ENCODE peak calls at places on chromosomes 7 and 10, in nine cellular contexts. One of them, this sample, is unnamed.

GRCh38 chr10:42932735-42933453 is 144.0 kb upstream of the RET start:
- DNase-seq in A549: no peak
- DNase-seq in HepG2: no peak
- DNase-seq in sigmoid colon: no peak
- DNase-seq in NB4: no peak
- DNase-seq in prostate gland: no peak
- DNase-seq in Peyer's patch: no peak
- DNase-seq in IMR-90: no peak
- DNase-seq in esophagus squamous epithelium: no peak
- DNase-seq in this sample: peak; percentile 84

GRCh38 chr10:97378933-97379921 is 21.9 kb downstream of the RRP12 start:
- DNase-seq in Peyer's patch: no peak
- DNase-seq in sigmoid colon: no peak
- DNase-seq in IMR-90: no peak
- DNase-seq in A549: no peak
- DNase-seq in NB4: no peak
- DNase-seq in prostate gland: no peak
- DNase-seq in esophagus squamous epithelium: no peak
- DNase-seq in HepG2: no peak
- DNase-seq in this sample: no peak

GRCh38 chr7:107079212-107079940 is 34.9 kb downstream of the PRKAR2B start:
- DNase-seq in Peyer's patch: no peak
- DNase-seq in esophagus squamous epithelium: no peak
- DNase-seq in sigmoid colon: no peak
- DNase-seq in NB4: no peak
- DNase-seq in prostate gland: no peak
- DNase-seq in A549: no peak
- DNase-seq in HepG2: no peak
- DNase-seq in IMR-90: no peak
- DNase-seq in this sample: no peak

GRCh38 chr7:87218941-87219544 is 489 bp downstream of the TMEM243 start:
- DNase-seq in A549: peak; percentile 42
- DNase-seq in Peyer's patch: no peak
- DNase-seq in HepG2: peak; percentile 28
- DNase-seq in esophagus squamous epithelium: no peak
- DNase-seq in prostate gland: peak; percentile 42
- DNase-seq in sigmoid colon: peak; percentile 85
- DNase-seq in NB4: peak; percentile 85
- DNase-seq in IMR-90: peak; percentile 34
- DNase-seq in this sample: peak; percentile 55

GRCh38 chr10:77084431-77085144 is 553.0 kb downstream of the KCNMA1 start:
- DNase-seq in esophagus squamous epithelium: no peak
- DNase-seq in prostate gland: no peak
- DNase-seq in HepG2: no peak
- DNase-seq in NB4: no peak
- DNase-seq in Peyer's patch: no peak
- DNase-seq in A549: no peak
- DNase-seq in sigmoid colon: peak; percentile 89
- DNase-seq in IMR-90: no peak
- DNase-seq in this sample: no peak

GRCh38 chr10:4431114-4431862 is 394.7 kb upstream of the AKR1E2 start:
- DNase-seq in IMR-90: peak; percentile 88
- DNase-seq in HepG2: peak; percentile 65
- DNase-seq in sigmoid colon: no peak
- DNase-seq in prostate gland: no peak
- DNase-seq in Peyer's patch: no peak
- DNase-seq in NB4: no peak
- DNase-seq in A549: peak; percentile 11
- DNase-seq in esophagus squamous epithelium: no peak
- DNase-seq in this sample: no peak

GRCh38 chr7:99794585-99795502 is 10.9 kb upstream of the CYP3A4 start:
- DNase-seq in sigmoid colon: no peak
- DNase-seq in prostate gland: no peak
- DNase-seq in Peyer's patch: no peak
- DNase-seq in IMR-90: no peak
- DNase-seq in esophagus squamous epithelium: no peak
- DNase-seq in HepG2: peak; percentile 93
- DNase-seq in A549: peak; percentile 20
- DNase-seq in NB4: no peak
- DNase-seq in this sample: no peak

GRCh38 chr7:69683002-69683401 is 84.7 kb downstream of the AUTS2 start:
- DNase-seq in esophagus squamous epithelium: no peak
- DNase-seq in A549: no peak
- DNase-seq in sigmoid colon: no peak
- DNase-seq in NB4: no peak
- DNase-seq in Peyer's patch: no peak
- DNase-seq in IMR-90: no peak
- DNase-seq in prostate gland: no peak
- DNase-seq in HepG2: no peak
- DNase-seq in this sample: no peak

GRCh38 chr10:74651565-74651964 is 174.8 kb upstream of the KAT6B start:
- DNase-seq in NB4: no peak
- DNase-seq in IMR-90: no peak
- DNase-seq in A549: no peak
- DNase-seq in prostate gland: no peak
- DNase-seq in HepG2: no peak
- DNase-seq in sigmoid colon: no peak
- DNase-seq in Peyer's patch: no peak
- DNase-seq in esophagus squamous epithelium: no peak
- DNase-seq in this sample: no peak

GRCh38 chr10:89861584-89862287 is 160.3 kb downstream of the KIF20B start:
- DNase-seq in HepG2: no peak
- DNase-seq in A549: no peak
- DNase-seq in IMR-90: peak; percentile 42
- DNase-seq in NB4: no peak
- DNase-seq in Peyer's patch: no peak
- DNase-seq in esophagus squamous epithelium: no peak
- DNase-seq in sigmoid colon: no peak
- DNase-seq in prostate gland: no peak
- DNase-seq in this sample: no peak

GRCh38 chr10:102324061-102324460 is 71.4 kb upstream of the NFKB2 start:
- DNase-seq in NB4: no peak
- DNase-seq in A549: no peak
- DNase-seq in esophagus squamous epithelium: no peak
- DNase-seq in IMR-90: peak; percentile 33
- DNase-seq in Peyer's patch: no peak
- DNase-seq in HepG2: no peak
- DNase-seq in sigmoid colon: no peak
- DNase-seq in prostate gland: no peak
- DNase-seq in this sample: no peak

GRCh38 chr10:52740913-52741675 is 31.5 kb downstream of the MBL2 start:
- DNase-seq in NB4: peak; percentile 62
- DNase-seq in prostate gland: no peak
- DNase-seq in sigmoid colon: no peak
- DNase-seq in A549: peak; percentile 44
- DNase-seq in HepG2: peak; percentile 66
- DNase-seq in esophagus squamous epithelium: no peak
- DNase-seq in Peyer's patch: no peak
- DNase-seq in IMR-90: peak; percentile 17
- DNase-seq in this sample: no peak

GRCh38 chr7:140316165-140316661 is 82.1 kb downstream of the SLC37A3 start:
- DNase-seq in Peyer's patch: peak; percentile 67
- DNase-seq in IMR-90: peak; percentile 73
- DNase-seq in esophagus squamous epithelium: no peak
- DNase-seq in A549: peak; percentile 44
- DNase-seq in prostate gland: peak; percentile 76
- DNase-seq in HepG2: no peak
- DNase-seq in sigmoid colon: peak; percentile 94
- DNase-seq in NB4: no peak
- DNase-seq in this sample: peak; percentile 95

GRCh38 chr10:43160067-43160918 is 22.0 kb downstream of the CSGALNACT2 start:
- DNase-seq in NB4: peak; percentile 76
- DNase-seq in A549: no peak
- DNase-seq in HepG2: no peak
- DNase-seq in IMR-90: peak; percentile 90
- DNase-seq in esophagus squamous epithelium: no peak
- DNase-seq in sigmoid colon: no peak
- DNase-seq in prostate gland: no peak
- DNase-seq in Peyer's patch: no peak
- DNase-seq in this sample: no peak

GRCh38 chr7:103718482-103719415 is 270.7 kb downstream of the RELN start:
- DNase-seq in HepG2: no peak
- DNase-seq in sigmoid colon: no peak
- DNase-seq in esophagus squamous epithelium: no peak
- DNase-seq in Peyer's patch: no peak
- DNase-seq in NB4: no peak
- DNase-seq in A549: no peak
- DNase-seq in IMR-90: peak; percentile 38
- DNase-seq in prostate gland: no peak
- DNase-seq in this sample: no peak

GRCh38 chr7:73999664-74000420 is 28.1 kb upstream of the ELN start:
- DNase-seq in A549: no peak
- DNase-seq in Peyer's patch: no peak
- DNase-seq in sigmoid colon: no peak
- DNase-seq in prostate gland: peak; percentile 74
- DNase-seq in IMR-90: peak; percentile 84
- DNase-seq in HepG2: no peak
- DNase-seq in esophagus squamous epithelium: no peak
- DNase-seq in NB4: no peak
- DNase-seq in this sample: peak; percentile 38

GRCh38 chr7:74001150-74001494 is 26.9 kb upstream of the ELN start:
- DNase-seq in HepG2: no peak
- DNase-seq in A549: no peak
- DNase-seq in Peyer's patch: no peak
- DNase-seq in NB4: no peak
- DNase-seq in IMR-90: no peak
- DNase-seq in sigmoid colon: no peak
- DNase-seq in prostate gland: no peak
- DNase-seq in esophagus squamous epithelium: no peak
- DNase-seq in this sample: no peak

GRCh38 chr7:74000489-74001149 is 27.4 kb upstream of the ELN start:
- DNase-seq in esophagus squamous epithelium: no peak
- DNase-seq in sigmoid colon: no peak
- DNase-seq in A549: no peak
- DNase-seq in prostate gland: no peak
- DNase-seq in Peyer's patch: no peak
- DNase-seq in IMR-90: peak; percentile 48
- DNase-seq in HepG2: no peak
- DNase-seq in NB4: no peak
- DNase-seq in this sample: no peak

GRCh38 chr7:74003609-74004008 is 24.4 kb upstream of the ELN start:
- DNase-seq in IMR-90: no peak
- DNase-seq in sigmoid colon: no peak
- DNase-seq in prostate gland: no peak
- DNase-seq in A549: no peak
- DNase-seq in Peyer's patch: no peak
- DNase-seq in esophagus squamous epithelium: no peak
- DNase-seq in HepG2: no peak
- DNase-seq in NB4: peak; percentile 52
- DNase-seq in this sample: no peak

GRCh38 chr7:74002474-74003017 is 25.4 kb upstream of the ELN start:
- DNase-seq in sigmoid colon: no peak
- DNase-seq in A549: peak; percentile 88
- DNase-seq in HepG2: no peak
- DNase-seq in NB4: peak; percentile 94
- DNase-seq in IMR-90: peak; percentile 78
- DNase-seq in esophagus squamous epithelium: no peak
- DNase-seq in prostate gland: no peak
- DNase-seq in Peyer's patch: no peak
- DNase-seq in this sample: no peak
- H3K4me3 ChIP-seq in sigmoid colon: no peak overlapping the region
- H3K4me3 ChIP-seq in A549: peak overlapping the region; percentile 20
- H3K4me3 ChIP-seq in HepG2: no peak overlapping the region
- H3K4me3 ChIP-seq in NB4: peak overlapping the region; percentile 1
- H3K4me3 ChIP-seq in IMR-90: no peak overlapping the region
- H3K4me3 ChIP-seq in esophagus squamous epithelium: no peak overlapping the region
- H3K4me3 ChIP-seq in prostate gland: no peak overlapping the region
- H3K4me3 ChIP-seq in Peyer's patch: no peak overlapping the region
- H3K4me3 ChIP-seq in this sample: no peak overlapping the region

GRCh38 chr10:100827819-100828743 is 82.7 kb downstream of the PAX2 start:
- DNase-seq in A549: peak; percentile 75
- DNase-seq in esophagus squamous epithelium: no peak
- DNase-seq in NB4: peak; percentile 68
- DNase-seq in IMR-90: no peak
- DNase-seq in Peyer's patch: no peak
- DNase-seq in sigmoid colon: peak; percentile 62
- DNase-seq in prostate gland: peak; percentile 15
- DNase-seq in HepG2: no peak
- DNase-seq in this sample: no peak
- TF ChIP-seq CTCF in A549: peak; percentile 30
- TF ChIP-seq CTCF in esophagus squamous epithelium: no peak
- TF ChIP-seq CTCF in NB4: peak; percentile 9
- TF ChIP-seq CTCF in IMR-90: no peak
- TF ChIP-seq CTCF in Peyer's patch: no peak
- TF ChIP-seq CTCF in sigmoid colon: no peak
- TF ChIP-seq CTCF in prostate gland: peak; percentile 15
- TF ChIP-seq CTCF in HepG2: peak; percentile 55
- TF ChIP-seq CTCF in this sample: no peak

DNA sequence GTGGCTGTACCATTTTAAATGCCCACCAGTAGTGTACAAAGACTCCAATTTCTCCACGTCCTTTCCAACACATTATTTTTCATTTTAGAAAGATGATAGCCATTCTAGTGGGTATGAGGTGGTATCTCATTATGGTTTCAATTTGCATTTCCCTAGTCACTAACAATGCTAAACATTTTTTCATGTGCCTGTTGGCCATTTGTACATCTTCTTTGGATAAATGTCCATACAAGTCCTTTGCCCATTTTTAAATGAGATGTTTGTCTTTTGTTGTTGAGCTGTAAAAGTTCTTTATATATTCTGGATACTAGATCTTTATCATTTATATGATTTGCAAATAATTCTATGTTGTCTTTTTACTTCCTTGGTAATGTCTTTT is 18.9 kb upstream of the BPGM start:
- DNase-seq in HepG2: no peak
- DNase-seq in A549: no peak
- DNase-seq in IMR-90: no peak
- DNase-seq in sigmoid colon: no peak
- DNase-seq in Peyer's patch: no peak
- DNase-seq in esophagus squamous epithelium: no peak
- DNase-seq in NB4: no peak
- DNase-seq in prostate gland: no peak
- DNase-seq in this sample: no peak
- TF ChIP-seq POLR2A in HepG2: no peak
- TF ChIP-seq POLR2A in A549: no peak
- TF ChIP-seq POLR2A in IMR-90: no peak
- TF ChIP-seq POLR2A in sigmoid colon: no peak
- TF ChIP-seq POLR2A in Peyer's patch: no peak
- TF ChIP-seq POLR2A in esophagus squamous epithelium: no peak
- TF ChIP-seq POLR2A in NB4: no peak
- TF ChIP-seq POLR2A in prostate gland: no peak
- TF ChIP-seq POLR2A in this sample: no peak

DNA sequence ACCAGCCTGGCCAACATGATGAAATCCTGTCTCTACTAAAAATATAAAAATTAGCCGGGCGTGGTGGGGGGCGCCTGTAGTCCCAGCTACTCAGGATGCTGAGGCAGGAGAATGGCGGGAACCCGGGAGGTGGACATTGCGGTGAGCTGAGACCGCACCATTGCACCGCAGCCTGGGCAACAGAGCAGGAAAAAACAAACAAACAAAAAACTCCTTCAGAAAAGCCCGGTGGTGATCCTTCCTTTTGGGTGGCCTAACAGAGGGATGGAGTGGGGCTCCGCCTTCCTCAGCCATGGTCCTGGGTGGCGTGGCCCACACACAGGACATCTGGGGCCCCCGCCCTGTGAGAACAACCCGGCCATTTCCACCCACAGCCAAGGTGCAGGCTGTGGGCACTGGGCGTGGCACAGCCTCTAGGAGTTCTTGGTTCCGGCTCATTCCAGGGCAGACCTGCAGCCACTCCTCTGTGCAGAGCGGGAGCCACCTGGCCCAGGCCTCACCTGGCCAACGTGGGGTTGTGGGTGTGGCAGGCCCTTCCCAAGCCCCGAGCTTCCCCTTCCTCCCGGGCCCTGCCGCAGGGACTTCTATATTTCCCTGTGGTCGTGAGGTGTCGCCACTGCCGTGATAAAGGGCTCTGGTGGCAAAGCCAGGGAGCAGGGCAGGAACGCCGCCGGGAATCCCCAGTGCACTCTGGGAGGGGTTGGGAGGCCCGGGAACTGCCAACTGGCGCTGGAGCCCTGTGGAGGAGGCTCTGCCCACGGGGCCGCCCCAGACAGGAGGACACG is 37.6 kb downstream of the GET4 start:
- DNase-seq in IMR-90: no peak
- DNase-seq in Peyer's patch: peak; percentile 94
- DNase-seq in HepG2: no peak
- DNase-seq in esophagus squamous epithelium: no peak
- DNase-seq in NB4: no peak
- DNase-seq in prostate gland: peak; percentile 45
- DNase-seq in A549: no peak
- DNase-seq in sigmoid colon: peak; percentile 58
- DNase-seq in this sample: no peak
- H3K4me3 ChIP-seq in IMR-90: no peak overlapping the region
- H3K4me3 ChIP-seq in Peyer's patch: no peak overlapping the region
- H3K4me3 ChIP-seq in HepG2: no peak overlapping the region
- H3K4me3 ChIP-seq in esophagus squamous epithelium: no peak overlapping the region
- H3K4me3 ChIP-seq in NB4: no peak overlapping the region
- H3K4me3 ChIP-seq in prostate gland: no peak overlapping the region
- H3K4me3 ChIP-seq in A549: no peak overlapping the region
- H3K4me3 ChIP-seq in sigmoid colon: no peak overlapping the region
- H3K4me3 ChIP-seq in this sample: no peak overlapping the region

This sample was measured in lower leg skin.